ENCODE peak calls at places on chromosome 10, in four cellular contexts. One of them, this sample, is unnamed.

GRCh38 chr10:121394586-121394985 is 203.7 kb downstream of the FGFR2 start:
- DNase-seq in hepatocyte: no peak
- DNase-seq in choroid plexus epithelial cell: no peak
- DNase-seq in A549: no peak
- DNase-seq in this sample: no peak

GRCh38 chr10:132027423-132027983 is 38.2 kb upstream of the JAKMIP3 start:
- DNase-seq in choroid plexus epithelial cell: peak
- DNase-seq in A549: no peak
- DNase-seq in hepatocyte: no peak
- DNase-seq in this sample: no peak

GRCh38 chr10:117684211-117684610 is 141.7 kb downstream of the EMX2 start:
- DNase-seq in A549: no peak
- DNase-seq in choroid plexus epithelial cell: no peak
- DNase-seq in hepatocyte: no peak
- DNase-seq in this sample: no peak

GRCh38 chr10:44578271-44578670 is 193.4 kb upstream of the CXCL12 start:
- DNase-seq in A549: no peak
- DNase-seq in choroid plexus epithelial cell: no peak
- DNase-seq in hepatocyte: no peak
- DNase-seq in this sample: no peak

GRCh38 chr10:72367301-72367970 is 12.7 kb upstream of the DNAJB12 start:
- DNase-seq in hepatocyte: no peak
- DNase-seq in A549: no peak
- DNase-seq in choroid plexus epithelial cell: peak
- DNase-seq in this sample: no peak

GRCh38 chr10:32263300-32263699 is 83.7 kb downstream of the EPC1 start:
- DNase-seq in hepatocyte: peak
- DNase-seq in choroid plexus epithelial cell: no peak
- DNase-seq in A549: no peak
- DNase-seq in this sample: peak

GRCh38 chr10:100654835-100655759 is 90.3 kb upstream of the PAX2 start:
- DNase-seq in A549: no peak
- DNase-seq in hepatocyte: no peak
- DNase-seq in choroid plexus epithelial cell: no peak
- DNase-seq in this sample: no peak

GRCh38 chr10:33211123-33211878 is 123.2 kb downstream of the NRP1 start:
- DNase-seq in choroid plexus epithelial cell: peak
- DNase-seq in hepatocyte: peak
- DNase-seq in A549: no peak
- DNase-seq in this sample: peak

GRCh38 chr10:119446441-119447277 is 95.9 kb downstream of the RGS10 start:
- DNase-seq in A549: no peak
- DNase-seq in choroid plexus epithelial cell: no peak
- DNase-seq in hepatocyte: no peak
- DNase-seq in this sample: no peak

GRCh38 chr10:126673565-126673964 is 3.1 kb upstream of the C10orf90 start:
- DNase-seq in A549: no peak
- DNase-seq in choroid plexus epithelial cell: no peak
- DNase-seq in hepatocyte: no peak
- DNase-seq in this sample: no peak

GRCh38 chr10:128632694-128633093 is 506.5 kb upstream of the MKI67 start:
- DNase-seq in hepatocyte: no peak
- DNase-seq in choroid plexus epithelial cell: no peak
- DNase-seq in A549: no peak
- DNase-seq in this sample: no peak

GRCh38 chr10:69413221-69413865 is 3.4 kb downstream of the TACR2 start:
- DNase-seq in choroid plexus epithelial cell: peak
- DNase-seq in hepatocyte: peak
- DNase-seq in A549: no peak
- DNase-seq in this sample: peak

GRCh38 chr10:73553726-73554125 is 37.4 kb downstream of the USP54 start:
- DNase-seq in choroid plexus epithelial cell: no peak
- DNase-seq in hepatocyte: no peak
- DNase-seq in A549: no peak
- DNase-seq in this sample: no peak

GRCh38 chr10:119205926-119206602 is 1.3 kb upstream of the GRK5 start:
- DNase-seq in choroid plexus epithelial cell: no peak
- DNase-seq in A549: peak
- DNase-seq in hepatocyte: peak
- DNase-seq in this sample: peak

GRCh38 chr10:79289801-79290200 is 57.5 kb upstream of the PPIF start:
- DNase-seq in A549: no peak
- DNase-seq in choroid plexus epithelial cell: no peak
- DNase-seq in hepatocyte: no peak
- DNase-seq in this sample: no peak

GRCh38 chr10:60964257-60965235 is 20.6 kb upstream of the RHOBTB1 start:
- DNase-seq in A549: peak
- DNase-seq in hepatocyte: peak
- DNase-seq in choroid plexus epithelial cell: peak
- DNase-seq in this sample: peak

GRCh38 chr10:18159596-18159995 is 19.4 kb downstream of the CACNB2 start:
- DNase-seq in A549: no peak
- DNase-seq in hepatocyte: no peak
- DNase-seq in choroid plexus epithelial cell: no peak
- DNase-seq in this sample: no peak

GRCh38 chr10:59606551-59606961 is 103.1 kb downstream of the SLC16A9 start:
- DNase-seq in choroid plexus epithelial cell: peak
- DNase-seq in hepatocyte: no peak
- DNase-seq in A549: no peak
- DNase-seq in this sample: peak

GRCh38 chr10:75347211-75347610 is 54.4 kb downstream of the ZNF503 start:
- DNase-seq in hepatocyte: no peak
- DNase-seq in A549: no peak
- DNase-seq in choroid plexus epithelial cell: no peak
- DNase-seq in this sample: no peak

GRCh38 chr10:48697091-48697490 is 12.4 kb downstream of the WDFY4 start:
- DNase-seq in hepatocyte: no peak
- DNase-seq in A549: no peak
- DNase-seq in choroid plexus epithelial cell: no peak
- DNase-seq in this sample: no peak

GRCh38 chr10:51879238-51879637 is 179.8 kb upstream of the CSTF2T start:
- DNase-seq in hepatocyte: peak
- DNase-seq in choroid plexus epithelial cell: peak
- DNase-seq in A549: no peak
- DNase-seq in this sample: peak

GRCh38 chr10:22702348-22702747 is 12.0 kb downstream of the PIP4K2A start:
- DNase-seq in hepatocyte: peak
- DNase-seq in A549: no peak
- DNase-seq in choroid plexus epithelial cell: peak
- DNase-seq in this sample: no peak

GRCh38 chr10:81600185-81600584 is 274.8 kb upstream of the NRG3 start:
- DNase-seq in choroid plexus epithelial cell: peak
- DNase-seq in A549: peak
- DNase-seq in hepatocyte: no peak
- DNase-seq in this sample: peak

GRCh38 chr10:80413152-80413996 is 5.0 kb downstream of the PRXL2A start:
- DNase-seq in A549: no peak
- DNase-seq in choroid plexus epithelial cell: peak
- DNase-seq in hepatocyte: peak
- DNase-seq in this sample: peak

GRCh38 chr10:127762925-127763324 is 25.9 kb downstream of the FOXI2 start:
- DNase-seq in A549: no peak
- DNase-seq in choroid plexus epithelial cell: no peak
- DNase-seq in hepatocyte: no peak
- DNase-seq in this sample: no peak

GRCh38 chr10:117470733-117471132 is 71.8 kb upstream of the EMX2 start:
- DNase-seq in hepatocyte: no peak
- DNase-seq in choroid plexus epithelial cell: no peak
- DNase-seq in A549: no peak
- DNase-seq in this sample: no peak

GRCh38 chr10:33460461-33461294 is 126.2 kb upstream of the NRP1 start:
- DNase-seq in choroid plexus epithelial cell: peak
- DNase-seq in hepatocyte: peak
- DNase-seq in A549: no peak
- DNase-seq in this sample: no peak

GRCh38 chr10:95276367-95277200 is 14.2 kb downstream of the PDLIM1 start:
- DNase-seq in A549: no peak
- DNase-seq in hepatocyte: no peak
- DNase-seq in choroid plexus epithelial cell: peak
- DNase-seq in this sample: no peak

GRCh38 chr10:37566336-37566735 is 291.1 kb downstream of the ZNF248 start:
- DNase-seq in hepatocyte: no peak
- DNase-seq in A549: no peak
- DNase-seq in choroid plexus epithelial cell: no peak
- DNase-seq in this sample: no peak

GRCh38 chr10:15879058-15879457 is 18.8 kb upstream of the MINDY3 start:
- DNase-seq in hepatocyte: peak
- DNase-seq in choroid plexus epithelial cell: peak
- DNase-seq in A549: peak
- DNase-seq in this sample: peak

GRCh38 chr10:4770766-4771553 is 55.0 kb upstream of the AKR1E2 start:
- DNase-seq in choroid plexus epithelial cell: peak
- DNase-seq in hepatocyte: peak
- DNase-seq in A549: peak
- DNase-seq in this sample: peak
- TF ChIP-seq CTCF in choroid plexus epithelial cell: peak
- TF ChIP-seq CTCF in hepatocyte: peak
- TF ChIP-seq CTCF in A549: peak
- TF ChIP-seq CTCF in this sample: peak

GRCh38 chr10:83995932-83996331 is 143.4 kb upstream of the GHITM start:
- DNase-seq in hepatocyte: no peak
- DNase-seq in choroid plexus epithelial cell: no peak
- DNase-seq in A549: no peak
- DNase-seq in this sample: no peak

GRCh38 chr10:83990126-83990525 is 149.2 kb upstream of the GHITM start:
- DNase-seq in A549: no peak
- DNase-seq in hepatocyte: no peak
- DNase-seq in choroid plexus epithelial cell: no peak
- DNase-seq in this sample: no peak

GRCh38 chr10:83988435-83988834 is 150.9 kb upstream of the GHITM start:
- DNase-seq in choroid plexus epithelial cell: no peak
- DNase-seq in A549: no peak
- DNase-seq in hepatocyte: no peak
- DNase-seq in this sample: no peak

GRCh38 chr10:83994351-83994750 is 145.0 kb upstream of the GHITM start:
- DNase-seq in hepatocyte: no peak
- DNase-seq in A549: no peak
- DNase-seq in choroid plexus epithelial cell: no peak
- DNase-seq in this sample: no peak

GRCh38 chr10:83991986-83992753 is 147.1 kb upstream of the GHITM start:
- DNase-seq in choroid plexus epithelial cell: peak
- DNase-seq in hepatocyte: peak
- DNase-seq in A549: no peak
- DNase-seq in this sample: peak
- TF ChIP-seq CTCF in choroid plexus epithelial cell: peak
- TF ChIP-seq CTCF in hepatocyte: peak
- TF ChIP-seq CTCF in A549: no peak
- TF ChIP-seq CTCF in this sample: peak

GRCh38 chr10:102917962-102918816 is at the start of gene CNNM2:
- DNase-seq in A549: peak
- DNase-seq in hepatocyte: peak
- DNase-seq in choroid plexus epithelial cell: peak
- DNase-seq in this sample: peak
- TF ChIP-seq CTCF in A549: peak
- TF ChIP-seq CTCF in hepatocyte: peak
- TF ChIP-seq CTCF in choroid plexus epithelial cell: no peak
- TF ChIP-seq CTCF in this sample: no peak

GRCh38 chr10:31064334-31064733 is 32.7 kb upstream of the ZNF438 start:
- DNase-seq in A549: no peak
- DNase-seq in choroid plexus epithelial cell: peak
- DNase-seq in hepatocyte: peak
- DNase-seq in this sample: no peak
- TF ChIP-seq CTCF in A549: no peak
- TF ChIP-seq CTCF in choroid plexus epithelial cell: no peak
- TF ChIP-seq CTCF in hepatocyte: no peak
- TF ChIP-seq CTCF in this sample: no peak